ENCODE peak calls at places on chromosomes 13 and 19, in four cellular contexts. L is fibroblast of the aortic adventitia, E is thoracic aorta, B is AG04450. G is an unnamed sample.

GRCh38 chr13:95301135-95301946 is at the start of gene ABCC4:
- DNase-seq in L (peak), E (no peak), B (peak), G (peak)

GRCh38 chr13:36343766-36344165 is 2.4 kb downstream of the SPART start:
- DNase-seq in L (no peak), E (no peak), B (no peak), G (no peak)

GRCh38 chr19:49395581-49396407 is 7.7 kb downstream of the KASH5 start:
- DNase-seq in B (no peak), E (no peak), L (no peak), G (no peak)

GRCh38 chr13:94702181-94703041 is 9.9 kb downstream of the SOX21 start:
- DNase-seq in B (no peak), E (no peak), L (no peak), G (no peak)

GRCh38 chr19:41276231-41276630 is 12.1 kb downstream of the HNRNPUL1 start:
- DNase-seq in L (peak), E (no peak), B (no peak), G (peak)

GRCh38 chr13:29411493-29411892 is 184.0 kb downstream of the SLC7A1 start:
- DNase-seq in L (peak), E (no peak), B (no peak), G (peak)

GRCh38 chr19:42197375-42197817 is 20.1 kb downstream of the DEDD2 start:
- DNase-seq in L (no peak), E (no peak), B (no peak), G (no peak)

GRCh38 chr13:34853161-34853560 is 88.9 kb upstream of the NBEA start:
- DNase-seq in L (no peak), B (no peak), E (no peak), G (no peak)

GRCh38 chr19:29806098-29806866 is 5.5 kb upstream of the CCNE1 start:
- DNase-seq in B (no peak), L (peak), E (no peak), G (peak)

GRCh38 chr19:46759817-46760333 is 13.6 kb upstream of the STRN4 start:
- DNase-seq in B (peak), L (peak), E (no peak), G (peak)

GRCh38 chr19:41426952-41427646 is at the start of gene B3GNT8:
- DNase-seq in E (peak), L (peak), B (peak), G (peak)

GRCh38 chr19:40247178-40247577 is 20.7 kb upstream of the CCNP start:
- DNase-seq in E (no peak), B (no peak), L (no peak), G (no peak)

GRCh38 chr13:64718116-64718515 is 2512.0 kb downstream of the PCDH9 start:
- DNase-seq in E (no peak), L (no peak), B (no peak), G (no peak)

GRCh38 chr13:83536941-83537340 is 345.3 kb downstream of the SLITRK1 start:
- DNase-seq in L (no peak), B (no peak), E (no peak), G (no peak)

GRCh38 chr19:6414033-6414643 is 10.5 kb downstream of the KHSRP start:
- DNase-seq in E (no peak), L (no peak), B (no peak), G (no peak)

GRCh38 chr19:6409346-6409745 is 15.3 kb downstream of the KHSRP start:
- DNase-seq in E (no peak), B (no peak), L (no peak), G (no peak)

GRCh38 chr19:6413291-6413690 is 11.3 kb downstream of the KHSRP start:
- DNase-seq in E (no peak), B (no peak), L (no peak), G (no peak)

GRCh38 chr19:6414793-6415591 is 9.6 kb downstream of the KHSRP start:
- DNase-seq in L (no peak), B (no peak), E (no peak), G (no peak)

GRCh38 chr19:6412111-6412999 is 12.3 kb downstream of the KHSRP start:
- DNase-seq in L (no peak), E (no peak), B (no peak), G (no peak)
- TF ChIP-seq CTCF in L (peak), E (peak), B (peak), G (peak)

DNA sequence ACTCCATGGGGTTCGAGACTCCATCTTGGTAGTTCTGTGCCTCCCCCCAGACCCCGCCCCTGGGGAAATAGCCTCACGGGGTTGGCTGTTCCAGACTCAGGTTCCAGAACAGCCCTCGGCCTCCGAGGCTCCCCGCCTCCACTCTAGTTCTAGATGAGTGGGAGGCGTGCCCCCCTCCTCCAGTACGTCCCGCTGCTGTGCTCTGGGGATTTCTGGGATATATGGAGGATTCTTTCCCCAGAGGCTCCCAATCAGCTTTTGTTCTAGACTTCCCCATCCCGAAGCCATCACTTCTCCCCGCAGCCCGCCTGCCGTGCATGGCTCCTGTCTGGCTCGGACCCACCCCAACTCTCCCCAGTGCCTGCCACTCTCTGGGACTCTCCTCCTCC is 1.9 kb upstream of the CACNG7 start:
- DNase-seq in L (no peak), B (no peak), E (no peak), G (no peak)
- TF ChIP-seq CTCF in L (no peak), B (no peak), E (no peak), G (no peak)

GRCh38 chr19:43316591-43317319 is 36.7 kb upstream of the CD177 start:
- DNase-seq in E (no peak), L (peak), B (no peak), G (peak)
- TF ChIP-seq CTCF in E (no peak), L (peak), B (peak), G (peak)

GRCh38 chr19:13859361-13859880 is 17.5 kb upstream of the NANOS3 start:
- DNase-seq in B (no peak), E (no peak), L (no peak), G (peak)
- TF ChIP-seq CTCF in B (no peak), E (no peak), L (no peak), G (peak)

GRCh38 chr19:31529121-31529520 is 179.9 kb upstream of the TSHZ3 start:
- DNase-seq in B (no peak), L (no peak), E (no peak), G (no peak)

GRCh38 chr19:31530781-31531180 is 181.5 kb upstream of the TSHZ3 start:
- DNase-seq in E (no peak), B (no peak), L (no peak), G (no peak)

GRCh38 chr19:31533114-31533513 is 183.9 kb upstream of the TSHZ3 start:
- DNase-seq in L (no peak), E (no peak), B (no peak), G (no peak)

GRCh38 chr19:31532034-31532433 is 182.8 kb upstream of the TSHZ3 start:
- DNase-seq in E (no peak), B (no peak), L (no peak), G (no peak)

GRCh38 chr19:31531326-31531725 is 182.1 kb upstream of the TSHZ3 start:
- DNase-seq in B (no peak), E (no peak), L (no peak), G (no peak)
- TF ChIP-seq CTCF in B (no peak), E (no peak), L (no peak), G (no peak)

DNA sequence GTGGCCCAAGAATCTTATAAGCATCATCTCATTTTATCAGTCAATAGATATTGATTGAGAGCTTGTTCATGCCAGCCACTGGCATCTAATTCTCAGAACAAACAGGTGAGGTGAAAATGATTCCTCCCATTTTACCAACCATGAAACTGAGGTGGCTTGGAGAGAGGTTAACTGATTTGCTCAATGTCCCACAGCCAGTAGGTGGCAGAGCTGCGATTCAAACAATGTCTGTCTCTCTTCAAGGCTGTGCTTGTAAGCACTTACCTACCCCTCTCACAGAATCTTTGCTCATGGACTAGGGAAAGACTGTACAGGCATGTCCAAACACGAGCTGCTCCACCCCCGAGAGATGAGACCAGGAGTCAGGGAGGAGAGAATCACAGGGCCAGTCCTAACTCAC is 21.5 kb upstream of the GSX1 start:
- DNase-seq in L (peak), E (no peak), B (no peak), G (peak)
- TF ChIP-seq CTCF in L (peak), E (no peak), B (peak), G (peak)

GRCh38 chr19:53432088-53432661 is 391 bp downstream of the ZNF761 start:
- DNase-seq in B (no peak), E (no peak), L (peak), G (peak)

GRCh38 chr19:53431399-53432087 is at the start of gene ZNF761:
- DNase-seq in E (peak), B (peak), L (peak), G (peak)
- TF ChIP-seq CTCF in E (peak), B (peak), L (peak), G (peak)

GRCh38 chr13:61029064-61029463 is 386.6 kb downstream of the PCDH20 start:
- DNase-seq in B (no peak), L (no peak), E (no peak), G (no peak)
- TF ChIP-seq CTCF in B (no peak), L (no peak), E (no peak), G (no peak)

G was measured in AG10803.